ENCODE peak calls at places on chromosomes 16 and 17, in four cellular contexts. J is GM12878, A is stomach, E is Panc1. D is an unnamed sample.

GRCh38 chr17:75130632-75131277 is 787 bp downstream of the NT5C start:
- DNase-seq in J (no peak), A (peak; percentile 47), E (no peak), D (peak; percentile 44)

GRCh38 chr17:13014801-13015200 is 3.0 kb downstream of the ELAC2 start:
- DNase-seq in J (no peak), A (no peak), E (no peak), D (no peak)

GRCh38 chr17:45367216-45367615 is 50.4 kb upstream of the MAP3K14 start:
- DNase-seq in J (no peak), A (no peak), E (no peak), D (no peak)

GRCh38 chr16:4723071-4723767 is 10.9 kb downstream of the ANKS3 start:
- DNase-seq in J (no peak), A (no peak), E (no peak), D (no peak)

GRCh38 chr16:69057400-69058378 is 47.8 kb upstream of the HAS3 start:
- DNase-seq in J (peak; percentile 59), A (no peak), E (peak; percentile 73), D (no peak)

GRCh38 chr16:69351309-69352027 is at the start of gene TMED6:
- DNase-seq in J (no peak), A (peak; percentile 63), E (no peak), D (no peak)

GRCh38 chr16:2515180-2515803 is 1.5 kb downstream of the ATP6V0C start:
- DNase-seq in J (no peak), A (peak; percentile 55), E (no peak), D (no peak)

GRCh38 chr17:18248300-18248731 is 10.2 kb downstream of the FLII start:
- DNase-seq in J (no peak), A (peak; percentile 67), E (no peak), D (peak; percentile 58)

GRCh38 chr16:2429771-2430663 is 770 bp downstream of the CCNF start:
- DNase-seq in J (no peak), A (no peak), E (no peak), D (no peak)

GRCh38 chr16:82337355-82337754 is 167.3 kb upstream of the MPHOSPH6 start:
- DNase-seq in J (no peak), A (no peak), E (no peak), D (no peak)

GRCh38 chr17:82689077-82689476 is 9.4 kb downstream of the RAB40B start:
- DNase-seq in J (no peak), A (no peak), E (no peak), D (no peak)

GRCh38 chr17:66900126-66901010 is 64.1 kb upstream of the CACNG4 start:
- DNase-seq in J (no peak), A (no peak), E (no peak), D (no peak)

GRCh38 chr17:72441899-72442298 is 321.1 kb downstream of the SOX9 start:
- DNase-seq in J (no peak), A (no peak), E (no peak), D (no peak)

GRCh38 chr17:64356304-64356686 is 34.4 kb downstream of the PECAM1 start:
- DNase-seq in J (no peak), A (no peak), E (no peak), D (no peak)

GRCh38 chr17:81740395-81740961 is 28.4 kb downstream of the SLC25A10 start:
- DNase-seq in J (no peak), A (no peak), E (no peak), D (peak; percentile 82)

GRCh38 chr17:66506641-66507040 is 204.2 kb downstream of the PRKCA start:
- DNase-seq in J (no peak), A (no peak), E (no peak), D (no peak)

GRCh38 chr17:5563451-5563850 is 20.9 kb downstream of the NLRP1 start:
- DNase-seq in J (no peak), A (no peak), E (no peak), D (no peak)

GRCh38 chr17:1640329-1641064 is 5.0 kb downstream of the SCARF1 start:
- DNase-seq in J (no peak), A (peak; percentile 76), E (no peak), D (peak; percentile 80)

GRCh38 chr16:60907645-60908044 is 1128.6 kb downstream of the CDH8 start:
- DNase-seq in J (no peak), A (no peak), E (no peak), D (no peak)

GRCh38 chr16:27326738-27327585 is 13.2 kb downstream of the IL4R start:
- DNase-seq in J (no peak), A (peak; percentile 71), E (no peak), D (peak; percentile 96)

GRCh38 chr17:79600613-79601221 is 10.1 kb downstream of the RBFOX3 start:
- DNase-seq in J (no peak), A (no peak), E (no peak), D (no peak)

GRCh38 chr16:49928176-49928892 is 72.4 kb upstream of the ZNF423 start:
- DNase-seq in J (no peak), A (no peak), E (no peak), D (peak; percentile 53)

GRCh38 chr16:1340730-1341494 is 7.5 kb downstream of the BAIAP3 start:
- DNase-seq in J (no peak), A (no peak), E (no peak), D (peak; percentile 67)

GRCh38 chr17:71441098-71441497 is 679.7 kb upstream of the SOX9 start:
- DNase-seq in J (no peak), A (no peak), E (no peak), D (no peak)

GRCh38 chr16:2439598-2439997 is 10.4 kb downstream of the CCNF start:
- DNase-seq in J (no peak), A (no peak), E (no peak), D (no peak)

GRCh38 chr16:88970095-88970494 is 6.9 kb downstream of the CBFA2T3 start:
- DNase-seq in J (no peak), A (no peak), E (no peak), D (no peak)

GRCh38 chr17:82242698-82242976 is 13.8 kb downstream of the SLC16A3 start:
- DNase-seq in J (no peak), A (no peak), E (no peak), D (peak; percentile 84)

GRCh38 chr17:83194189-83194565 is 114.8 kb downstream of the METRNL start:
- DNase-seq in J (no peak), A (no peak), E (no peak), D (peak; percentile 20)

GRCh38 chr17:75729351-75729750 is 8.1 kb downstream of the ITGB4 start:
- DNase-seq in J (no peak), A (no peak), E (no peak), D (no peak)

GRCh38 chr16:67198238-67198734 is 645 bp upstream of the ELMO3 start:
- DNase-seq in J (no peak), A (peak; percentile 68), E (no peak), D (peak; percentile 74)

GRCh38 chr17:31373150-31374082 is 18.1 kb upstream of the RAB11FIP4 start:
- DNase-seq in J (peak; percentile 31), A (no peak), E (peak; percentile 20), D (no peak)

GRCh38 chr17:82367724-82368524 is 3.6 kb upstream of the UTS2R start:
- DNase-seq in J (no peak), A (no peak), E (no peak), D (no peak)

DNA sequence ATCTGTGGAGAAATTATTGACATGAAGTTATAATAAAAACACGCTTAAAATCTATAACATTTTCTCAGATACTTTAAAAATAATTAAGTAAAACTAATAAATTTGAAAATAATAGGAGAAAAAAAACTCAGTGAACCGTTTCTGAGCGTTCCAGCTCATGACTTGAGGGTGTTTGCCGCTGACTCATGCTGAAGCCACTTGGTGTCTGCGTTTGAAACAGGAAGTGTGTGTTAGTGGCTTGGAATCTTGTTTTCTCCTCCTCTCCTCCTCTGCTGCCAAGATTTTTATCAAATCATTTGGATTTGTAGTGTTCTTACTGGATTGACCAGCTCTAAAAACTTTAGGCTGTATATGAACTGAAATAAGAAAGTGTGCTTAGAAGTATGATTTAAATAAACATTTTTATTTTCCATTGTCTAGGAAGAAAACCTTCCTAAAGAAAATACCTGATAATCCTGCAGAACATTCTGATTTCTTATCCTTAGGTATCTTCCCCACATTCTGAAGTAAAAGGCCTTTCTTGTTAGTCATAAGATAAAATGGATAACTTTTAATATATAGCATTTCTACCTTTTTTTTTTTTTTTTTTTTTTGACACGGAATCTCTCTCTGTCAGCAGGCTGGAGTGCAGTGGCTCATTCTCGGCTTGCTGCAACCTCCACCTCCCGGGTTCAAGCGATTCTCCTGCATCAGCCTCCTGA is 30.8 kb downstream of the USP10 start:
- DNase-seq in J (no peak), A (peak; percentile 63), E (no peak), D (peak; percentile 90)
- TF ChIP-seq POLR2AphosphoS5 in J (no peak), A (peak; percentile 91), E (peak; percentile 51), D (peak; percentile 71)

GRCh38 chr16:31704138-31704537 is 169.5 kb upstream of the ZNF267 start:
- DNase-seq in J (no peak), A (no peak), E (no peak), D (no peak)
- H3K36me3 ChIP-seq in J (peaks cover 23% of the 10 kb centered on the region), A (peaks cover 63% of the 10 kb centered on the region), E (peaks cover 3% of the 10 kb centered on the region), D (peaks cover 58% of the 10 kb centered on the region)

GRCh38 chr16:29990033-29990432 is 5.4 kb downstream of the HIRIP3 start:
- DNase-seq in J (no peak), A (no peak), E (no peak), D (no peak)

GRCh38 chr16:29993191-29993902 is 2.1 kb downstream of the HIRIP3 start:
- DNase-seq in J (no peak), A (no peak), E (no peak), D (no peak)

GRCh38 chr16:29990883-29991570 is 4.4 kb downstream of the HIRIP3 start:
- DNase-seq in J (no peak), A (no peak), E (no peak), D (peak; percentile 77)

GRCh38 chr16:29992371-29992967 is 2.9 kb downstream of the HIRIP3 start:
- DNase-seq in J (no peak), A (no peak), E (no peak), D (peak; percentile 81)

DNA sequence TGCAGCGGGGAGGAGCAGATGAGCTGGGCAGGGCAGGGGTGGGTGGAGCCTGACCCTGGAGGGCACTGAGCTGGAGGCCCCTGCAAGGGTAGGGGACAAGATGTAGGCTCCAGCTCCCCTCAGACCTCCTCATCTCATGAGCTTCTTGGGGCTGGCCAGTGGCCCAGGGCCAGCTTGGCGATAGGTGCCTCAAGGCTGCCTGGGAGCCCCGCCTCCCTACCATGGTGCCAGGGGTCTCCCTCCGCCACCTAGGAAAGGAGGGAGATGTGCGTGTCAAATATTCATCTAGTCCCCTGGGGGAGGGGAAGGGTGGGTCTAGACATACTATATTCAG is 3.9 kb downstream of the HIRIP3 start:
- DNase-seq in J (no peak), A (no peak), E (no peak), D (no peak)
- TF ChIP-seq POLR2AphosphoS5 in J (no peak), A (no peak), E (no peak), D (no peak)

DNA sequence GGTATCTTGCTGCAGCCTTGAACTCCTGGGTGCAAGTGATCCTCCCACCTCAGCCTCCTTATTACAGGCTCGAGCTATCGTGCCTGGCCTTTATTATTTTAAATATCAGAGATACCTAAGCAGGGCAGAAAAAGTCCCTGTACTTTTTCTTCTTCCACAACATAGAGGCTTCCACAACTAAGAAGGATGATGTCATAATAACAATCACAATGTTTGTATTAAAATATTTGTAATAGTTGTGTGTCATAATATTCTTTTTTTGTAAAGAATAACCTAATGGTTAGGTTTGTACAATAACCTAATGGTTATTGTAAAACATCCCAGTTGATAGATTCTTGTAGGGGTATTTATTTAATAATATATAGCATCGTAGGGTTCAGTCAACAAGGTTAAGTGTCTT is 26.7 kb upstream of the DUSP14 start:
- DNase-seq in J (no peak), A (no peak), E (no peak), D (no peak)
- H3K36me3 ChIP-seq in J (peaks cover 3% of the 10 kb centered on the region), A (peaks cover 90% of the 10 kb centered on the region), E (no peaks in the 10 kb centered on the region), D (peaks cover 23% of the 10 kb centered on the region)

D was measured in upper lobe of left lung.